ENCODE peak calls at places on chromosomes 2 and 18, in nine cellular contexts. O, Q, X, V, T, Y, Z, H and K are unnamed samples.

GRCh38 chr2:184730288-184730687 is 132.0 kb downstream of the ZNF804A start:
- DNase-seq in O (no peak), Q (no peak), X (no peak), V (no peak), T (no peak), Y (no peak), Z (no peak), H (no peak), K (no peak)

GRCh38 chr2:40543381-40543780 is 91.5 kb upstream of the SLC8A1 start:
- DNase-seq in O (no peak), Q (no peak), X (no peak), V (no peak), T (no peak), Y (no peak), Z (no peak), H (no peak), K (no peak)

GRCh38 chr2:54708584-54709340 is 14.7 kb upstream of the EML6 start:
- DNase-seq in O (peak; percentile 51), Q (no peak), X (peak; percentile 84), V (no peak), T (peak; percentile 59), Y (peak; percentile 24), Z (no peak), H (peak; percentile 83), K (peak; percentile 51)

GRCh38 chr18:65215865-65216466 is 534.8 kb upstream of the CDH7 start:
- DNase-seq in O (no peak), Q (no peak), X (no peak), V (no peak), T (no peak), Y (no peak), Z (no peak), H (no peak), K (no peak)

GRCh38 chr2:156021326-156022040 is 311.0 kb downstream of the NR4A2 start:
- DNase-seq in O (no peak), Q (no peak), X (no peak), V (no peak), T (no peak), Y (no peak), Z (peak; percentile 52), H (no peak), K (no peak)

GRCh38 chr2:44836174-44836573 is 105.3 kb upstream of the SIX3 start:
- DNase-seq in O (no peak), Q (no peak), X (no peak), V (no peak), T (no peak), Y (no peak), Z (no peak), H (no peak), K (no peak)

GRCh38 chr2:43312751-43313641 is 86.6 kb upstream of the ZFP36L2 start:
- DNase-seq in O (no peak), Q (no peak), X (no peak), V (no peak), T (peak; percentile 62), Y (no peak), Z (no peak), H (no peak), K (no peak)

GRCh38 chr2:231102772-231103171 is 22.1 kb downstream of the HTR2B start:
- DNase-seq in O (no peak), Q (no peak), X (no peak), V (no peak), T (no peak), Y (peak; percentile 17), Z (no peak), H (no peak), K (no peak)

GRCh38 chr2:127525692-127526141 is 572 bp downstream of the IWS1 start:
- DNase-seq in O (no peak), Q (peak; percentile 14), X (no peak), V (peak; percentile 32), T (no peak), Y (peak; percentile 62), Z (no peak), H (no peak), K (no peak)

GRCh38 chr2:142930835-142931398 is 53.5 kb downstream of the KYNU start:
- DNase-seq in O (no peak), Q (no peak), X (no peak), V (no peak), T (no peak), Y (no peak), Z (no peak), H (no peak), K (no peak)
- H3K4me3 ChIP-seq in O (no peak overlapping the region), Q (no peak overlapping the region), X (no peak overlapping the region), V (no peak overlapping the region), T (no peak overlapping the region), Y (no peak overlapping the region), Z (no peak overlapping the region), H (no peak overlapping the region), K (no peak overlapping the region)

DNA sequence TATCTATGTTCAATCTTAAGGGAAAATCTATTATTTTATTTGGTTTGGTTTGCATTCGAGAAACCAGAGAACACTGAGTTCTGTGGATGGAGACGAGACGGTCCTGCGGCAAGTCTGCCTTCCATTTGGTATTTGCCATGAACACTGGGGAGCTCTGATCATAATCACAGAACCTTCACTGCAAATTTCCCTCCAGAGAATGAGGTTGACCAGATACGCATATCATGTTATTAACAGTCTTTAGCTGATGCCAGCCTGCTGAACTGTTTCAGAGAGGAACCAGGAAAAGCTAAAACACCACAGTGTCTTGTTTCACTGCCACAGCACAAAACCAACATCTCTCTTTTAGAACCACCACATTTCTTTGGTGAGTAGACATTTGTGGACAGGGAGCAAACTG is 269.4 kb upstream of the AGAP1 start:
- DNase-seq in O (no peak), Q (no peak), X (no peak), V (no peak), T (no peak), Y (no peak), Z (no peak), H (no peak), K (no peak)
- TF ChIP-seq CTCF in O (no peak), Q (no peak), X (no peak), V (no peak), T (no peak), Y (no peak), Z (no peak), H (no peak), K (no peak)

DNA sequence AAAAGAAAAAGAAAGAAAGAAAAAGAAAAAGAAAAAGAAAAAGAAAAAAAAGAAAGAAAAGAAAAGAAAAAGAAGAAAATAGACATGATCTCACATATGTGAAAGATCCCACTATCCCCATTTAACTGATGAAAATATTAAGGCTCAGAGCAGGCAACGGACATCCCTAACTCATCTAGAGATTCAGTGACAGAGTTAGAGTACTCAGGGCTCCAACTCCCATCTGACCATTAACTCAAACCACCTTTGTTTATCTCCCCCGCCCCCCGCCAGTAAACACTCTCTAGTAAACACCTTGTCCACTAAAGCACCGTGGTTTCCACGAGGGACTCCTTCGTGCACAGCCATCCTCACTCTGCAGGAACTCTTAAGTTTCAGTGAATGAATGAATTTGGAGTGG is 142.9 kb downstream of the TGIF1 start:
- DNase-seq in O (no peak), Q (no peak), X (no peak), V (no peak), T (no peak), Y (no peak), Z (no peak), H (peak; percentile 72), K (no peak)
- H3K4me3 ChIP-seq in O (no peak overlapping the region), Q (peak overlapping the region; percentile 6), X (no peak overlapping the region), V (no peak overlapping the region), T (no peak overlapping the region), Y (no peak overlapping the region), Z (no peak overlapping the region), H (no peak overlapping the region), K (no peak overlapping the region)

DNA sequence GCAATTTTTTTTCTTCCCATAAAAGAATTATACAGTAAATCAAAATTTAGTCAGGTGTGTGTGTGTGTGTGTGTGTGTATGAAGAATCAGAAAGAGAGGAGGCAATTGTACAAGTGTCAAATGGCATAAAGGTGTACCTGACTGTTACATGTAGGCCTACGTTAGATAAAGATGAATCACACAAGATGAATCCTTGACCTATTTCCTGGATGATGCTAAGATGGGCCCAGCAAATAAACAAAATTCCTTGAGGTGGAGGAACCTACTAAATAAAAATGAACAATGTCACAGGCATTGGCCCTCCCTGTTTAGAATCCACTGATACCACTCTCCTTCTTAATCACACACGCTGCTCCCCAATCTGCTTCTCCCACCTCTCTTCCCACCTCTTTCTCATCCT is 79.7 kb upstream of the LRATD1 start:
- DNase-seq in O (no peak), Q (no peak), X (no peak), V (no peak), T (no peak), Y (no peak), Z (no peak), H (no peak), K (no peak)
- TF ChIP-seq CTCF in O (no peak), Q (no peak), X (no peak), V (no peak), T (no peak), Y (no peak), Z (no peak), H (no peak), K (no peak)

DNA sequence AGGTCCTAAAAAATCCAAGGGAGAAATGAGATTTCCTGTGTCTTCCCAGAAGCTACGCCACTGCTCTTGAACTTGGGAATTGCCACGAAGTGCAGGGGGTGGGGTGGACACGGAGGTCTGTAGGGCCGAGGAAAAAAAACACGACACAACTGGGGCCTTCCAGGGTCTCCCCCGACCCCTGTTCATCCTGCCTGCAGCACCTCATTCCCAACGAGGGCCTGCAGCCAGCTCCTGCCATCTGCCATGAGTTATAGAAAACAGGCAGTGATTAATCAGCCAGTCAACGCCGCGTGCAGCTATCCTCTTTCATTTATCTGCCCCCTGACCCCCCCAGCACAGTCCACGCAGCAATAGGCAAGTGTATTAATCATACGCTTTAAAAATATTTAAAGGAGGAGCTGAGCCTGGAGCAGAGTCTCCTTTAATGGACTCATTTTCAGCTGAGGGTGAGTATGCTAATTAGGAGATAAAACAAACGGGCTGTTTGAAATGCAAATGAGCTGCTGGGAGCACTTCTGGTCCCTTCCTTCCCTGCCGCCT is 209.9 kb downstream of the TFCP2L1 start:
- DNase-seq in O (peak; percentile 42), Q (peak; percentile 91), X (peak; percentile 55), V (peak; percentile 98), T (no peak), Y (peak; percentile 89), Z (peak; percentile 89), H (no peak), K (no peak)
- H3K4me3 ChIP-seq in O (no peak overlapping the region), Q (peak overlapping the region; percentile 34), X (no peak overlapping the region), V (peak overlapping the region; percentile 43), T (no peak overlapping the region), Y (no peak overlapping the region), Z (peak overlapping the region; percentile 44), H (peak overlapping the region; percentile 9), K (no peak overlapping the region)

DNA sequence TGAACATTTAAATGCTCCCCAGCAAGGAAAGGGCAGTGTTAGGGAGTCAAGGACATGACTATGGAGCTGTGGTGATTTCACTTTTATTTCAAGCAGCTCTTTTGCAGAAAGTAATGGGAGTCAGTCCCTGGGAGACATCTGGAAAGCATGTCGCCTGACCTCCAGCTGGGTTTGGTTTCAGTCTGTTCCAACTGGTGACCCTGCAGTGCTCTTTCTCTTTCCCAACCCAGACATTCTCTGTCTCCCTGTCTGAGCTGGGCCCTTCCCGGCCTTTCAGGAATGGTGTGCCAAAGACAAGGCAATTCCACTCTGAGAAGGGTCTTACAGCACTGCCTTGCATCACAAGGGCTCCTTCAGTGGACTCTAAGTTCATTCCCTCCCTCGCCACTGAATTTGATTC is 323.2 kb downstream of the OSR1 start:
- DNase-seq in O (peak; percentile 68), Q (no peak), X (peak; percentile 17), V (peak; percentile 77), T (no peak), Y (peak; percentile 58), Z (no peak), H (no peak), K (peak; percentile 45)
- TF ChIP-seq CTCF in O (no peak), Q (no peak), X (no peak), V (no peak), T (no peak), Y (no peak), Z (no peak), H (no peak), K (no peak)